ENCODE peak calls at places on chromosomes 11 and 22, in eight cellular contexts. B is psoas muscle, Y is GM23338, A is ovary, Z is heart right ventricle, J is left lung, S is tibial artery, U is pancreas. P is an unnamed sample.

GRCh38 chr11:72240461-72241289 is 3.3 kb downstream of the PHOX2A start:
- DNase-seq in B (no peak), Y (peak; percentile 34), A (no peak), Z (peak; percentile 12), J (no peak), S (no peak), U (no peak), P (no peak)

GRCh38 chr22:39363751-39364484 is 14.1 kb downstream of the SYNGR1 start:
- DNase-seq in B (no peak), Y (no peak), A (no peak), Z (no peak), J (no peak), S (no peak), U (no peak), P (no peak)

GRCh38 chr11:61966673-61967176 is 709 bp downstream of the FTH1 start:
- DNase-seq in B (no peak), Y (peak; percentile 30), A (no peak), Z (no peak), J (peak; percentile 74), S (no peak), U (peak; percentile 63), P (peak; percentile 49)

GRCh38 chr22:48663297-48663696 is 1164.4 kb downstream of the BRD1 start:
- DNase-seq in B (peak; percentile 38), Y (peak; percentile 23), A (no peak), Z (no peak), J (peak; percentile 26), S (no peak), U (no peak), P (no peak)

GRCh38 chr11:117861151-117862018 is 15.1 kb downstream of the FXYD6 start:
- DNase-seq in B (peak; percentile 72), Y (peak; percentile 96), A (no peak), Z (peak; percentile 84), J (no peak), S (no peak), U (peak; percentile 33), P (no peak)

GRCh38 chr11:87463486-87464102 is 425.9 kb downstream of the TMEM135 start:
- DNase-seq in B (no peak), Y (peak; percentile 82), A (no peak), Z (no peak), J (no peak), S (no peak), U (no peak), P (no peak)

GRCh38 chr22:47591709-47592108 is 829.3 kb downstream of the TBC1D22A start:
- DNase-seq in B (peak; percentile 7), Y (no peak), A (no peak), Z (no peak), J (no peak), S (peak; percentile 2), U (no peak), P (no peak)

GRCh38 chr11:68007498-68008380 is 2.4 kb upstream of the ALDH3B1 start:
- DNase-seq in B (no peak), Y (no peak), A (peak; percentile 17), Z (no peak), J (peak; percentile 57), S (no peak), U (no peak), P (peak; percentile 10)

GRCh38 chr22:17836977-17837742 is 62.9 kb upstream of the BID start:
- DNase-seq in B (no peak), Y (peak; percentile 52), A (no peak), Z (no peak), J (no peak), S (no peak), U (no peak), P (no peak)

GRCh38 chr22:24247564-24248344 is 2.9 kb upstream of the GGT5 start:
- DNase-seq in B (peak; percentile 95), Y (peak; percentile 91), A (peak; percentile 95), Z (peak; percentile 87), J (peak; percentile 94), S (peak; percentile 97), U (peak; percentile 90), P (peak; percentile 86)

GRCh38 chr11:61024938-61025818 is 53.7 kb downstream of the CD6 start:
- DNase-seq in B (no peak), Y (no peak), A (no peak), Z (no peak), J (no peak), S (no peak), U (no peak), P (no peak)

GRCh38 chr11:109423114-109423859 is 1.3 kb downstream of the C11orf87 start:
- DNase-seq in B (peak; percentile 46), Y (peak; percentile 52), A (no peak), Z (no peak), J (peak; percentile 71), S (no peak), U (peak; percentile 55), P (no peak)

GRCh38 chr11:111631666-111632039 is 29.4 kb downstream of the SIK2 start:
- DNase-seq in B (no peak), Y (no peak), A (no peak), Z (no peak), J (no peak), S (no peak), U (no peak), P (no peak)

GRCh38 chr11:69552951-69553350 is 71.5 kb downstream of the LINC01488 start:
- DNase-seq in B (no peak), Y (no peak), A (no peak), Z (no peak), J (no peak), S (no peak), U (no peak), P (no peak)

GRCh38 chr22:50470491-50470890 is 4.3 kb downstream of the SBF1 start:
- DNase-seq in B (no peak), Y (no peak), A (no peak), Z (no peak), J (no peak), S (no peak), U (no peak), P (peak; percentile 83)

GRCh38 chr11:125952973-125953372 is 7.1 kb downstream of the VSIG10L2 start:
- DNase-seq in B (peak; percentile 66), Y (no peak), A (peak; percentile 57), Z (no peak), J (peak; percentile 79), S (peak; percentile 63), U (no peak), P (peak; percentile 37)

GRCh38 chr11:23540101-23540561 is 679.9 kb upstream of the CCDC179 start:
- DNase-seq in B (no peak), Y (peak; percentile 72), A (no peak), Z (no peak), J (no peak), S (no peak), U (no peak), P (no peak)

GRCh38 chr11:126561327-126561893 is 205.9 kb downstream of the ST3GAL4 start:
- DNase-seq in B (no peak), Y (peak; percentile 91), A (peak; percentile 30), Z (peak; percentile 48), J (no peak), S (no peak), U (no peak), P (peak; percentile 59)

GRCh38 chr11:70016666-70017347 is 61.3 kb upstream of the ANO1 start:
- DNase-seq in B (no peak), Y (no peak), A (no peak), Z (no peak), J (no peak), S (no peak), U (no peak), P (no peak)

GRCh38 chr11:125916683-125917337 is 12.5 kb downstream of the DDX25 start:
- DNase-seq in B (no peak), Y (no peak), A (no peak), Z (no peak), J (no peak), S (no peak), U (no peak), P (peak; percentile 86)

GRCh38 chr11:130449996-130450419 is 1.6 kb downstream of the ADAMTS15 start:
- DNase-seq in B (peak; percentile 91), Y (peak; percentile 98), A (peak; percentile 48), Z (peak; percentile 85), J (no peak), S (peak; percentile 90), U (peak; percentile 65), P (peak; percentile 86)

GRCh38 chr11:27795955-27796861 is 96.0 kb upstream of the BDNF start:
- DNase-seq in B (no peak), Y (peak; percentile 69), A (no peak), Z (peak; percentile 9), J (no peak), S (no peak), U (no peak), P (peak; percentile 80)

GRCh38 chr22:26979294-26979693 is 321.9 kb downstream of the MIAT start:
- DNase-seq in B (no peak), Y (peak; percentile 70), A (peak; percentile 22), Z (no peak), J (no peak), S (no peak), U (no peak), P (no peak)

GRCh38 chr11:450809-451451 is 851 bp downstream of the PTDSS2 start:
- DNase-seq in B (peak; percentile 74), Y (peak; percentile 79), A (peak; percentile 51), Z (peak; percentile 42), J (peak; percentile 88), S (peak; percentile 74), U (peak; percentile 77), P (peak; percentile 82)
- TF ChIP-seq CTCF in B (no peak), Y (peak; percentile 49), A (peak; percentile 2), Z (no peak), J (no peak), S (no peak), U (no peak), P (no peak)

GRCh38 chr11:86046111-86046510 is 22.8 kb downstream of the PICALM start:
- DNase-seq in B (no peak), Y (no peak), A (no peak), Z (no peak), J (no peak), S (no peak), U (no peak), P (no peak)
- H3K4me1 ChIP-seq in B (peaks cover 75% of the 10 kb centered on the region), Y (peaks cover 12% of the 10 kb centered on the region), A (peaks cover 4% of the 10 kb centered on the region), Z (peaks cover 88% of the 10 kb centered on the region), J (peaks cover 29% of the 10 kb centered on the region), S (peaks cover 71% of the 10 kb centered on the region), U (peaks cover 40% of the 10 kb centered on the region), P (peaks cover 5% of the 10 kb centered on the region)

GRCh38 chr22:20083157-20083890 is 3.3 kb downstream of the DGCR8 start:
- DNase-seq in B (no peak), Y (no peak), A (no peak), Z (no peak), J (peak; percentile 23), S (no peak), U (no peak), P (peak; percentile 14)
- H3K4me3 ChIP-seq in B (no peak overlapping the region), Y (no peak overlapping the region), A (no peak overlapping the region), Z (no peak overlapping the region), J (no peak overlapping the region), S (no peak overlapping the region), U (no peak overlapping the region), P (no peak overlapping the region)

GRCh38 chr22:31732089-31732829 is 17.7 kb downstream of the PRR14L start:
- DNase-seq in B (no peak), Y (no peak), A (no peak), Z (no peak), J (no peak), S (no peak), U (no peak), P (no peak)

GRCh38 chr22:31733580-31734079 is 16.3 kb downstream of the PRR14L start:
- DNase-seq in B (no peak), Y (no peak), A (no peak), Z (no peak), J (no peak), S (no peak), U (no peak), P (no peak)

GRCh38 chr22:31728857-31729256 is 21.1 kb downstream of the PRR14L start:
- DNase-seq in B (no peak), Y (no peak), A (no peak), Z (no peak), J (no peak), S (no peak), U (no peak), P (no peak)

GRCh38 chr22:31726692-31727091 is 23.2 kb downstream of the PRR14L start:
- DNase-seq in B (no peak), Y (no peak), A (no peak), Z (no peak), J (no peak), S (no peak), U (no peak), P (no peak)

GRCh38 chr22:31730344-31730711 is 19.6 kb downstream of the PRR14L start:
- DNase-seq in B (no peak), Y (peak; percentile 52), A (no peak), Z (no peak), J (no peak), S (no peak), U (no peak), P (no peak)
- TF ChIP-seq CTCF in B (no peak), Y (peak; percentile 68), A (no peak), Z (no peak), J (no peak), S (no peak), U (no peak), P (no peak)

P was measured in mucosa of descending colon.